ENCODE peak calls at places on chromosomes 13 and 19, in eight cellular contexts. J is stimulated activated CD4-positive, alpha-beta T cell treated with anti-CD3 and anti-CD28 coated beads, Interleukin-1b, Interleukin-23, amount 100 ng/mL, for 4 hours; M is HAP-1; T is amygdala; A is GM03348; S is hypothalamus; U is SK-MEL-5; H is SJCRH30. G is an unnamed sample.

GRCh38 chr13:89401209-89401810 is 1730.1 kb downstream of the SLITRK5 start:
- DNase-seq in U (no peak), S (no peak), T (no peak), A (peak; percentile 21), M (no peak), J (no peak), H (no peak), G (peak; percentile 92)

GRCh38 chr13:111359237-111359915 is 38.9 kb downstream of the TEX29 start:
- DNase-seq in T (no peak), S (no peak), M (no peak), H (no peak), U (no peak), J (no peak), A (peak; percentile 6), G (no peak)

GRCh38 chr19:54523403-54523802 is 20.8 kb downstream of the LAIR2 start:
- DNase-seq in T (no peak), S (no peak), A (peak; percentile 27), U (no peak), H (no peak), J (no peak), M (no peak), G (peak; percentile 52)

GRCh38 chr19:44848036-44848804 is 2.1 kb downstream of the NECTIN2 start:
- DNase-seq in T (no peak), J (no peak), H (no peak), U (no peak), M (no peak), A (peak; percentile 34), S (no peak), G (peak; percentile 28)

GRCh38 chr19:55146648-55147218 is 2.3 kb downstream of the TNNT1 start:
- DNase-seq in J (no peak), U (peak; percentile 68), S (no peak), A (no peak), H (peak; percentile 81), M (peak; percentile 28), T (no peak), G (peak; percentile 8)

GRCh38 chr19:47836038-47836437 is 14.3 kb downstream of the CRX start:
- DNase-seq in U (no peak), S (no peak), H (no peak), A (no peak), T (no peak), J (no peak), M (no peak), G (no peak)

GRCh38 chr13:33927315-33927714 is 109.4 kb downstream of the RFC3 start:
- DNase-seq in U (no peak), A (peak; percentile 22), T (no peak), M (no peak), S (no peak), H (no peak), J (no peak), G (peak; percentile 20)

GRCh38 chr19:3367572-3368440 is 1.4 kb downstream of the NFIC start:
- DNase-seq in H (no peak), U (no peak), M (no peak), T (no peak), A (peak; percentile 43), J (no peak), S (no peak), G (no peak)

GRCh38 chr13:30158774-30159445 is 148.4 kb downstream of the KATNAL1 start:
- DNase-seq in S (no peak), J (no peak), M (no peak), U (peak; percentile 77), H (no peak), A (peak; percentile 86), T (no peak), G (no peak)

GRCh38 chr13:111661052-111661451 is 340.6 kb downstream of the TEX29 start:
- DNase-seq in H (no peak), A (no peak), S (no peak), M (no peak), U (no peak), J (no peak), T (no peak), G (no peak)

GRCh38 chr13:46609726-46610125 is 56.8 kb downstream of the LRCH1 start:
- DNase-seq in H (no peak), T (no peak), J (no peak), M (no peak), A (no peak), S (no peak), U (no peak), G (no peak)

GRCh38 chr19:40600086-40600917 is 867 bp upstream of the LTBP4 start:
- DNase-seq in H (no peak), M (no peak), J (no peak), T (no peak), A (no peak), S (no peak), U (no peak), G (no peak)

GRCh38 chr19:41344162-41344561 is 9.6 kb downstream of the TGFB1 start:
- DNase-seq in T (no peak), S (no peak), U (no peak), M (no peak), H (no peak), A (no peak), J (no peak), G (no peak)

G was measured in bronchial epithelial cell.